ENCODE peak calls at places on chromosome 11, in nine cellular contexts. L is bronchial epithelial cell; B is dorsolateral prefrontal cortex; T is T-helper 9 cell; N is immature natural killer cell; H is midbrain; K is CD4-positive, alpha-beta memory T cell; A is ACHN; W is M059J. D is an unnamed sample.

GRCh38 chr11:61959026-61959608 is 8.3 kb downstream of the FTH1 start:
- DNase-seq in L (peak), B (no peak), T (no peak), N (no peak), H (no peak), K (no peak), A (no peak), W (no peak), D (no peak)

GRCh38 chr11:77471520-77472234 is 2.2 kb downstream of the PAK1 start:
- DNase-seq in L (peak), B (peak), T (no peak), N (no peak), H (no peak), K (peak), A (peak), W (no peak), D (no peak)

GRCh38 chr11:11849127-11849746 is 7.5 kb downstream of the USP47 start:
- DNase-seq in L (peak), B (peak), T (peak), N (peak), H (peak), K (peak), A (peak), W (peak), D (peak)

GRCh38 chr11:15589070-15589626 is 474.4 kb downstream of the INSC start:
- DNase-seq in L (no peak), B (no peak), T (no peak), N (no peak), H (no peak), K (no peak), A (no peak), W (no peak), D (no peak)

GRCh38 chr11:75292943-75293342 is 52.4 kb downstream of the TPBGL start:
- DNase-seq in L (no peak), B (no peak), T (no peak), N (no peak), H (no peak), K (no peak), A (no peak), W (no peak), D (no peak)

GRCh38 chr11:70270877-70271634 is 566 bp downstream of the PPFIA1 start:
- DNase-seq in L (peak), B (peak), T (peak), N (peak), H (no peak), K (peak), A (peak), W (peak), D (peak)

GRCh38 chr11:69287968-69288882 is 5.7 kb upstream of the MYEOV start:
- DNase-seq in L (no peak), B (no peak), T (no peak), N (no peak), H (no peak), K (no peak), A (no peak), W (no peak), D (no peak)

GRCh38 chr11:78251083-78251699 is 62.5 kb downstream of the USP35 start:
- DNase-seq in L (no peak), B (no peak), T (no peak), N (no peak), H (no peak), K (no peak), A (no peak), W (peak), D (no peak)

GRCh38 chr11:10450451-10451398 is 4.3 kb upstream of the AMPD3 start:
- DNase-seq in L (peak), B (peak), T (peak), N (peak), H (peak), K (peak), A (peak), W (peak), D (peak)

GRCh38 chr11:117882539-117882938 is 6.1 kb upstream of the FXYD6 start:
- DNase-seq in L (no peak), B (no peak), T (no peak), N (no peak), H (no peak), K (no peak), A (no peak), W (no peak), D (no peak)

D was measured in effector CD4-positive, alpha-beta T cell.